ENCODE peak calls at places on chromosomes 2 and 18, in nine cellular contexts. D is stomach; B is neural crest cell; J is uterus; M is activated CD8-positive, alpha-beta T cell treated with anti-CD3 and anti-CD28 coated beads for 36 hours; I is colonic mucosa; Q is cardiac fibroblast; P is adrenal gland; S is pancreas. L is an unnamed sample.

GRCh38 chr2:167826906-167827305 is 420.5 kb downstream of the STK39 start:
- DNase-seq in J (no peak), I (no peak), D (no peak), B (no peak), M (no peak), P (no peak), S (no peak), Q (no peak), L (no peak)

GRCh38 chr2:184030978-184031377 is 567.4 kb upstream of the ZNF804A start:
- DNase-seq in J (no peak), P (no peak), B (no peak), Q (no peak), M (no peak), D (no peak), I (no peak), S (no peak), L (no peak)

GRCh38 chr2:17539993-17540812 is at the start of gene VSNL1:
- DNase-seq in D (peak), P (peak), J (peak), M (no peak), I (peak), S (peak), Q (peak), B (peak), L (peak)

GRCh38 chr2:129490666-129491065 is 488.8 kb upstream of the RAB6C start:
- DNase-seq in S (no peak), M (no peak), Q (no peak), J (no peak), D (no peak), P (no peak), B (no peak), I (no peak), L (no peak)

GRCh38 chr18:57791911-57792310 is 11.2 kb downstream of the ATP8B1 start:
- DNase-seq in B (no peak), D (no peak), J (no peak), Q (no peak), I (no peak), S (no peak), P (no peak), M (no peak), L (no peak)

GRCh38 chr2:71417300-71418202 is 35.8 kb upstream of the DYSF start:
- DNase-seq in Q (no peak), I (no peak), B (no peak), J (no peak), P (no peak), S (no peak), D (no peak), M (no peak), L (no peak)

GRCh38 chr2:200905618-200906296 is 16.6 kb downstream of the NIF3L1 start:
- DNase-seq in J (peak), B (peak), Q (peak), D (peak), M (peak), S (peak), P (peak), I (peak), L (peak)

GRCh38 chr2:63537306-63537705 is 51.0 kb downstream of the WDPCP start:
- DNase-seq in Q (no peak), J (no peak), S (no peak), I (no peak), D (no peak), B (no peak), M (no peak), P (no peak), L (no peak)

GRCh38 chr18:79964330-79965118 is at the start of gene HSBP1L1:
- DNase-seq in D (peak), P (peak), M (peak), B (peak), I (peak), S (peak), Q (peak), J (no peak), L (peak)

GRCh38 chr2:210086292-210086691 is 83.9 kb downstream of the RPE start:
- DNase-seq in J (no peak), M (no peak), D (no peak), Q (peak), S (no peak), I (no peak), P (no peak), B (no peak), L (no peak)

GRCh38 chr2:127864877-127865276 is 6.9 kb upstream of the POLR2D start:
- DNase-seq in Q (no peak), J (no peak), S (no peak), D (no peak), M (no peak), P (no peak), B (no peak), I (peak), L (no peak)

GRCh38 chr18:63298393-63299015 is 21.1 kb downstream of the BCL2 start:
- DNase-seq in D (no peak), J (no peak), B (no peak), S (no peak), I (no peak), P (peak), Q (no peak), M (peak), L (no peak)

GRCh38 chr2:199228887-199229819 is 228.6 kb downstream of the SATB2 start:
- DNase-seq in J (no peak), B (no peak), P (no peak), Q (peak), M (peak), I (no peak), D (no peak), S (no peak), L (no peak)

GRCh38 chr2:35116151-35116550 is 1239.4 kb upstream of the CRIM1 start:
- DNase-seq in M (no peak), P (no peak), S (no peak), B (no peak), Q (no peak), J (no peak), I (no peak), D (no peak), L (no peak)

DNA sequence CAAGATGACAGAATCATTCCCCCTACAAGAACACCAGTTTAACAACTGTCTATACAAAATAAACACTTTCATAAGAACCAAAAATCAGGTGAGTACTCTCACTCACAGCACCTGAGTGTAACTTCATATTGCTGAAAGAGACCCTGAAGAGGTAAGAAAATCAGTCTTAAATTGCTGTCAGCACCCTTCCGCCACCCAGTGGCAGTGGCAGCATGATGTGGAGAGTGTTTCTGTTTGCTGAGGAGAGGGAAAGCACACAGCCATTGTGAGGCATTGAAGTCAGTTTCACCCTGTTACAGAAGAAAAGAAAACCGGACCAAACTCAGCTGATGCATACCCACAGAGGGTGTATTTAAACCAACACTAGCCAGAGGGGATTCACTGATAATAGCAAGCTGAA is 1240.8 kb upstream of the CRIM1 start:
- DNase-seq in S (no peak), M (no peak), I (no peak), J (no peak), D (no peak), Q (no peak), P (no peak), B (no peak), L (no peak)
- TF ChIP-seq CTCF in S (no peak), M (no peak), I (no peak), J (no peak), D (no peak), Q (no peak), P (no peak), B (peak), L (no peak)

DNA sequence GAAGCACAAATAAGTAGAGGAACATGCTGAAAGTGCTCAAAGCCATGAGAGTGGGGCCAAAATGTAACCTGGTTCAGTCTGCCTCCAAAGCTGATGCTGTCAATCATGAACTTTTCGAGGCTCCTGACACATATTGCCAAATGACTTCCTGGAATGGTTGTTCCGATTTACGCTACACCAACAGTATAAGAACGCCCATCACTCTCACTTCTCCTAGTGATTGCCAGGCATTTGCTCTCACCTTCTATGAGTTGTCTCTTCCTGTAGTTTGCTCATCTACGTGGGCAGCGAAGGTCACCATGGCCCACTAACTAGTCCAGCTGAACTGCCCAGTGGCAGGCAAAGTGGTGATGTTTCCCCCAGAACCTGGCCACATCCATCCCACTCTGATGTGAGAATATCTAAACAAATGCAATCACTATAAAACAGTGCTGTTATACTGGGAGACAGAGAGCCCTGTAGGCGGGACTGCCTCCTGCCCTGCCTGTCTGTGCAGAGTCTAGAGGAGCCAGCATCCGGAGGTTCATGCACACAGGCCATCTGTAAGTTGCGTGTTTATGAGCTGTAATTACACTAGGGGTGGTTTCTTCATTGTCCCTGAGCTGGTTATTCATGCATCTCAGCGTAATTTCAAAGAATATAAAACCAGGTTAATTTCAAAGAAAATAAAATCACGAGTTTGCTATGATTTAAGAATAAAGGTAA is 8.8 kb upstream of the CABLES1 start:
- DNase-seq in D (no peak), I (peak), S (no peak), M (no peak), B (no peak), Q (no peak), J (no peak), P (no peak), L (no peak)
- TF ChIP-seq CTCF in D (no peak), I (no peak), S (no peak), M (no peak), B (no peak), Q (no peak), J (no peak), P (no peak), L (no peak)

DNA sequence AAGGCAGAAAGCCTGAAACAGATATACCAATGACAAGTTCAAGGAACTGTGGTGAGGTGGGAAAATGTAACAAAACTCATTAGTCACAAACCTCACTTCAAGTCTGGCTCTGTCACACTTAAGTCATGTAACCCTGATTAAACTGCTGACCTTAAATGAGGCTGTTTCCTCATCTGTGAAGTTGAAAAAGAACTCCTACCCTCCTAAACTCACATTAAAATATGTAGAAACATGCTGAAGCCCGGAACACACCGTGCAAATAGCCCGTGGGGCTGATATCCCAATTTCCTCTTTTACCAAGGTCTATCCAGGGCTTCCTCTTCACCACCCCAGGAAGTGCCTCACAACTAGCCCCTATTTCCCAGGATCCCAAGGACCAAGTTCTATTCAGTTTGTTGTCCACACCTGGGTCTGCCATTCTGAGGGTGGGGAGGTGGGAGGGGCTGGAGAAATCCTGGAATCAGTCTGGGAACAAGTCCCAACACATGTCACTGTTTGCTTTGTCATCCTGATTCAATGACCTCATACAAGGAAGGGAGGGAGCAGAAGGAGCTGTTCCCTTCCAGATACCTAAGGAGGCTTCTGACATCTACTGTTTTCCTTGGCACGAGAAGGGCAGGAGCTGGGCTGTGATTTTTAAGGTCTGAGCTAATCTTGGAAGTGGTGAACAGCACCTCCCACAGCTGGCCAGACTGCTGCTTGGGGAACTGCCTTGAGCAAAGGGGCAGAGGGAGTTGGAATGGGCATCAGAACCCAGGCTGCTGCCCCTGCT is 42.3 kb downstream of the SLC4A1AP start:
- DNase-seq in J (peak), B (no peak), M (no peak), I (peak), S (peak), Q (peak), P (peak), D (peak), L (no peak)
- TF ChIP-seq CTCF in J (no peak), B (no peak), M (no peak), I (no peak), S (no peak), Q (no peak), P (no peak), D (no peak), L (no peak)

GRCh38 chr2:157419031-157419580 is 24.8 kb downstream of the CYTIP start:
- DNase-seq in J (no peak), P (no peak), B (no peak), I (no peak), D (no peak), S (no peak), Q (no peak), M (peak), L (no peak)
- TF ChIP-seq CTCF in J (no peak), P (no peak), B (no peak), I (no peak), D (no peak), S (no peak), Q (no peak), M (no peak), L (no peak)

GRCh38 chr2:166364476-166365161 is 11.1 kb downstream of the SCN9A start:
- DNase-seq in B (no peak), J (no peak), I (no peak), D (no peak), Q (no peak), P (no peak), S (no peak), M (no peak), L (no peak)
- TF ChIP-seq CTCF in B (no peak), J (no peak), I (no peak), D (no peak), Q (no peak), P (no peak), S (no peak), M (no peak), L (no peak)

GRCh38 chr2:36333350-36334012 is 22.1 kb upstream of the CRIM1 start:
- DNase-seq in P (no peak), D (no peak), Q (no peak), S (no peak), J (no peak), M (peak), B (no peak), I (no peak), L (no peak)
- TF ChIP-seq CTCF in P (no peak), D (no peak), Q (no peak), S (no peak), J (no peak), M (no peak), B (no peak), I (no peak), L (peak)

GRCh38 chr18:3395466-3395865 is 54.5 kb upstream of the TGIF1 start:
- DNase-seq in J (no peak), S (no peak), P (no peak), I (no peak), M (no peak), Q (no peak), B (no peak), D (no peak), L (no peak)
- TF ChIP-seq CTCF in J (no peak), S (no peak), P (no peak), I (no peak), M (no peak), Q (no peak), B (no peak), D (no peak), L (no peak)

DNA sequence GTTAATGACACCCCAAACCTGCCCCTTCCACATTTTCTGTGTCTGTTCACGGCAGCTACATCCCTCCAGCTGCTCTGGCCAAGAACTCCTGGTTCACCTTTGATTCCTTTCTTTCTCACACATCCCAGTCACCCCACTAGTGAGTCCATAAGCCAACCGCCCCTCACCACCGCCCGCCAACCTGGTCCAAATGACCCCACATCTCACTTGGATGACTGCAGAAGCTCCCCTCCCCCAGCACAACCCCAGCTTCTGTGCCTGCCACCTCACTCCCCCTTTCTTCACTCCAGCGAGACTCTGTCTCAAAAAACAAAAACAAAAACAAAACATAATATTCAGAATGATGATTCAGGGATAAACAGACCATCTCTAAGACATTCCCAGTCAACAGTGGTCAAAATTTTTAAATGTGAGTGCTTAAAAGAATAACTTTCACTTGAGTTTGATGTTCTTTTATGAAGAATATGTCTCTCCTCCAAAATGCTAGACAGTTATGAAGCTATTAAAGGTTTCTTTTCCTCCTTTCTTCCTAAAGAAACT is 3.2 kb downstream of the CYS1 start:
- DNase-seq in B (no peak), J (no peak), Q (no peak), I (no peak), D (no peak), M (no peak), S (no peak), P (no peak), L (no peak)
- TF ChIP-seq CTCF in B (no peak), J (no peak), Q (no peak), I (no peak), D (no peak), M (no peak), S (no peak), P (no peak), L (no peak)

DNA sequence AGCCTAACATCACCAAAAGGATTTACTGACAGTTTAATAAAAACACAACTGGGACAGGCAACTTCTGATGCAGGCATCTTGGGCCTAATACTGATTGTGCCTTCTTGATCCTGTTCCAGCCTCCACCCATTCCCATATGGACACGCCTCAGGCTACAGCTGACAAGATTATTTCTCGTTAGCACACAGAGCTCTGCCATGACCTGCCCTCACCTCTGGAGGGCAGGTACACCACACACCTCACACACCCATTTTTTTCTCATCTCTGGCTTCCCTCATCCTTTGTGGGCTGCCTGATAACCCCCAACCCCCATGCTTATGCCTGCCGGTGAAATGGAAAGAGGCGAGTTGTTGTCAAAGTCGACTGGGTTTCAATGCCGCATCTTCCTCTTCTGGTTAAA is 147.0 kb downstream of the ANTXR1 start:
- DNase-seq in Q (no peak), B (no peak), D (no peak), P (no peak), M (no peak), J (no peak), I (peak), S (no peak), L (no peak)
- TF ChIP-seq CTCF in Q (no peak), B (no peak), D (no peak), P (no peak), M (no peak), J (no peak), I (peak), S (no peak), L (no peak)

GRCh38 chr18:4125246-4125938 is 329.7 kb downstream of the DLGAP1 start:
- DNase-seq in P (no peak), Q (peak), M (no peak), D (no peak), I (no peak), S (no peak), B (no peak), J (no peak), L (no peak)

GRCh38 chr18:4119127-4119648 is 335.9 kb downstream of the DLGAP1 start:
- DNase-seq in Q (no peak), S (no peak), P (no peak), D (no peak), M (no peak), J (no peak), B (no peak), I (no peak), L (no peak)

DNA sequence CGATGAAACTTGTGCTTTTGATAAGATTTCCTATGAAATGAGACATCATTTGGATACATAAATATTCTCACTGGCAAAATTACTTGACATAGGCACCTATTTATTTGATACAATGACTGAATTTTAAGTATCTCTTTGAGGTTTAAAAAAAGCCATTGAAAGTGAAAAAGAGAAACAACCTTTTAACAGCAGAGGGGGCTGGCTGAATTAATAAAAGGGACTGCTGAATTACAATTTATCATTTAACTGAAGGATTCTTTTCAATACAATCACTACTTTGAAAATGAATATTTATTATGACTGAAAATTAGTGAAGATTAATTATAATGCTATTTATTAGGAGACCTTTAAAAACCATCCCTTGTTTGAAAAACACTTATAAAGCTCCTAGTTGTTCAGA is 335.3 kb downstream of the DLGAP1 start:
- DNase-seq in Q (no peak), M (no peak), S (no peak), B (no peak), I (no peak), J (no peak), P (no peak), D (no peak), L (no peak)
- TF ChIP-seq CTCF in Q (no peak), M (no peak), S (no peak), B (peak), I (no peak), J (no peak), P (peak), D (no peak), L (peak)